ENCODE peak calls at places on chromosomes 4 and X, in nine cellular contexts. One of them, this sample, is unnamed. For H3K27me3, H3K4me1 and H3K36me3, the result is how much of the 10 kb centered on the place peaks cover.

GRCh38 chrX:131734621-131735020 is 190.7 kb downstream of the OR13H1 start:
- DNase-seq in stomach: peak
- DNase-seq in IMR-90: peak
- DNase-seq in ovary: peak
- DNase-seq in heart right ventricle: no peak
- DNase-seq in sigmoid colon: peak
- DNase-seq in thoracic aorta: no peak
- DNase-seq in mesenchymal stem cell: no peak
- DNase-seq in GM23248: no peak
- DNase-seq in this sample: peak

GRCh38 chr4:162839814-162840213 is 326.9 kb downstream of the NAF1 start:
- DNase-seq in stomach: no peak
- DNase-seq in IMR-90: no peak
- DNase-seq in ovary: no peak
- DNase-seq in heart right ventricle: no peak
- DNase-seq in sigmoid colon: no peak
- DNase-seq in thoracic aorta: no peak
- DNase-seq in mesenchymal stem cell: no peak
- DNase-seq in GM23248: no peak
- DNase-seq in this sample: no peak

GRCh38 chrX:54509401-54509800 is 13.4 kb upstream of the FGD1 start:
- DNase-seq in stomach: no peak
- DNase-seq in IMR-90: peak
- DNase-seq in ovary: no peak
- DNase-seq in heart right ventricle: no peak
- DNase-seq in sigmoid colon: no peak
- DNase-seq in thoracic aorta: no peak
- DNase-seq in mesenchymal stem cell: peak
- DNase-seq in GM23248: peak
- DNase-seq in this sample: no peak

GRCh38 chr4:48635310-48635709 is 144.8 kb downstream of the FRYL start:
- DNase-seq in stomach: no peak
- DNase-seq in IMR-90: peak
- DNase-seq in ovary: no peak
- DNase-seq in heart right ventricle: no peak
- DNase-seq in sigmoid colon: no peak
- DNase-seq in thoracic aorta: no peak
- DNase-seq in mesenchymal stem cell: peak
- DNase-seq in GM23248: peak
- DNase-seq in this sample: no peak

GRCh38 chr4:156290811-156291210 is 337.1 kb upstream of the CTSO start:
- DNase-seq in stomach: no peak
- DNase-seq in IMR-90: peak
- DNase-seq in ovary: no peak
- DNase-seq in heart right ventricle: no peak
- DNase-seq in sigmoid colon: no peak
- DNase-seq in thoracic aorta: no peak
- DNase-seq in mesenchymal stem cell: no peak
- DNase-seq in GM23248: peak
- DNase-seq in this sample: no peak

GRCh38 chr4:39823193-39823592 is 125.3 kb downstream of the UBE2K start:
- DNase-seq in stomach: no peak
- DNase-seq in IMR-90: peak
- DNase-seq in ovary: no peak
- DNase-seq in heart right ventricle: no peak
- DNase-seq in sigmoid colon: no peak
- DNase-seq in thoracic aorta: no peak
- DNase-seq in mesenchymal stem cell: peak
- DNase-seq in GM23248: peak
- DNase-seq in this sample: no peak

GRCh38 chr4:80201326-80202151 is 4.2 kb downstream of the PRDM8 start:
- DNase-seq in stomach: no peak
- DNase-seq in IMR-90: peak
- DNase-seq in ovary: peak
- DNase-seq in heart right ventricle: no peak
- DNase-seq in sigmoid colon: no peak
- DNase-seq in thoracic aorta: no peak
- DNase-seq in mesenchymal stem cell: peak
- DNase-seq in GM23248: peak
- DNase-seq in this sample: no peak

GRCh38 chrX:97065973-97066372 is 182.3 kb downstream of the RPA4 start:
- DNase-seq in stomach: no peak
- DNase-seq in IMR-90: peak
- DNase-seq in ovary: no peak
- DNase-seq in heart right ventricle: no peak
- DNase-seq in sigmoid colon: no peak
- DNase-seq in thoracic aorta: no peak
- DNase-seq in mesenchymal stem cell: peak
- DNase-seq in GM23248: peak
- DNase-seq in this sample: no peak

GRCh38 chrX:77003956-77004355 is 443.2 kb upstream of the FGF16 start:
- DNase-seq in stomach: no peak
- DNase-seq in IMR-90: no peak
- DNase-seq in ovary: no peak
- DNase-seq in heart right ventricle: no peak
- DNase-seq in sigmoid colon: no peak
- DNase-seq in thoracic aorta: no peak
- DNase-seq in mesenchymal stem cell: no peak
- DNase-seq in GM23248: peak
- DNase-seq in this sample: no peak

GRCh38 chr4:6560416-6561172 is 14.4 kb upstream of the MAN2B2 start:
- DNase-seq in stomach: no peak
- DNase-seq in IMR-90: peak
- DNase-seq in ovary: no peak
- DNase-seq in heart right ventricle: no peak
- DNase-seq in sigmoid colon: no peak
- DNase-seq in thoracic aorta: no peak
- DNase-seq in mesenchymal stem cell: no peak
- DNase-seq in GM23248: peak
- DNase-seq in this sample: no peak

GRCh38 chr4:6563935-6564645 is 10.9 kb upstream of the MAN2B2 start:
- DNase-seq in stomach: no peak
- DNase-seq in IMR-90: no peak
- DNase-seq in ovary: no peak
- DNase-seq in heart right ventricle: no peak
- DNase-seq in sigmoid colon: no peak
- DNase-seq in thoracic aorta: no peak
- DNase-seq in mesenchymal stem cell: no peak
- DNase-seq in GM23248: no peak
- DNase-seq in this sample: no peak

GRCh38 chr4:6561706-6562371 is 13.2 kb upstream of the MAN2B2 start:
- DNase-seq in stomach: no peak
- DNase-seq in IMR-90: no peak
- DNase-seq in ovary: no peak
- DNase-seq in heart right ventricle: no peak
- DNase-seq in sigmoid colon: no peak
- DNase-seq in thoracic aorta: no peak
- DNase-seq in mesenchymal stem cell: no peak
- DNase-seq in GM23248: peak
- DNase-seq in this sample: no peak

GRCh38 chr4:6562931-6563901 is 11.8 kb upstream of the MAN2B2 start:
- DNase-seq in stomach: no peak
- DNase-seq in IMR-90: no peak
- DNase-seq in ovary: no peak
- DNase-seq in heart right ventricle: no peak
- DNase-seq in sigmoid colon: no peak
- DNase-seq in thoracic aorta: no peak
- DNase-seq in mesenchymal stem cell: peak
- DNase-seq in GM23248: peak
- DNase-seq in this sample: no peak

DNA sequence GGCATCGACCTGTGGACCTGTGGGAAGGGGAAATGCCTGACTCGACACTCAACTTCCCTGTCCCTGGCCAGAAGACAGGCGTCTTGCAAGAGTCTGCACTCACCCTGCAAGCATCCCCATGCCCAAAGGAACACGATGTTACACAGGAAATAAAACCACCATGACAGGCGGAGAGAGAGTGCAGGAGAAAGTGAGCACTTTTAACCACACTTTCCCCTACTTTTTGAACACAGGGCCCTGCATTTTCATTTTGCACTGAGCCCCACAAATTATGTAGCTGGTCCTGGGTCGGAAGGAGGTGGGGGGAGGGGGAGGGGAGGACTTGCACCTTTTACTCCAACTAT is 13.8 kb upstream of the MAN2B2 start:
- DNase-seq in stomach: no peak
- DNase-seq in IMR-90: no peak
- DNase-seq in ovary: no peak
- DNase-seq in heart right ventricle: no peak
- DNase-seq in sigmoid colon: no peak
- DNase-seq in thoracic aorta: no peak
- DNase-seq in mesenchymal stem cell: no peak
- DNase-seq in GM23248: peak
- DNase-seq in this sample: no peak
- H3K27me3 ChIP-seq in stomach: half or more
- H3K27me3 ChIP-seq in IMR-90: half or more
- H3K27me3 ChIP-seq in ovary: under half
- H3K27me3 ChIP-seq in heart right ventricle: half or more
- H3K27me3 ChIP-seq in sigmoid colon: under half
- H3K27me3 ChIP-seq in thoracic aorta: under half
- H3K27me3 ChIP-seq in mesenchymal stem cell: half or more
- H3K27me3 ChIP-seq in GM23248: half or more
- H3K27me3 ChIP-seq in this sample: under half

GRCh38 chr4:7971881-7972500 is 32.3 kb upstream of the AFAP1 start:
- DNase-seq in stomach: no peak
- DNase-seq in IMR-90: no peak
- DNase-seq in ovary: no peak
- DNase-seq in heart right ventricle: no peak
- DNase-seq in sigmoid colon: no peak
- DNase-seq in thoracic aorta: no peak
- DNase-seq in mesenchymal stem cell: no peak
- DNase-seq in GM23248: peak
- DNase-seq in this sample: no peak

GRCh38 chr4:7976025-7976424 is 36.4 kb upstream of the AFAP1 start:
- DNase-seq in stomach: no peak
- DNase-seq in IMR-90: no peak
- DNase-seq in ovary: no peak
- DNase-seq in heart right ventricle: no peak
- DNase-seq in sigmoid colon: no peak
- DNase-seq in thoracic aorta: no peak
- DNase-seq in mesenchymal stem cell: no peak
- DNase-seq in GM23248: no peak
- DNase-seq in this sample: no peak

GRCh38 chr4:7974425-7974824 is 34.8 kb upstream of the AFAP1 start:
- DNase-seq in stomach: no peak
- DNase-seq in IMR-90: no peak
- DNase-seq in ovary: no peak
- DNase-seq in heart right ventricle: no peak
- DNase-seq in sigmoid colon: no peak
- DNase-seq in thoracic aorta: no peak
- DNase-seq in mesenchymal stem cell: no peak
- DNase-seq in GM23248: no peak
- DNase-seq in this sample: no peak

GRCh38 chr4:7971159-7971631 is 31.5 kb upstream of the AFAP1 start:
- DNase-seq in stomach: no peak
- DNase-seq in IMR-90: no peak
- DNase-seq in ovary: no peak
- DNase-seq in heart right ventricle: no peak
- DNase-seq in sigmoid colon: no peak
- DNase-seq in thoracic aorta: no peak
- DNase-seq in mesenchymal stem cell: no peak
- DNase-seq in GM23248: no peak
- DNase-seq in this sample: no peak

DNA sequence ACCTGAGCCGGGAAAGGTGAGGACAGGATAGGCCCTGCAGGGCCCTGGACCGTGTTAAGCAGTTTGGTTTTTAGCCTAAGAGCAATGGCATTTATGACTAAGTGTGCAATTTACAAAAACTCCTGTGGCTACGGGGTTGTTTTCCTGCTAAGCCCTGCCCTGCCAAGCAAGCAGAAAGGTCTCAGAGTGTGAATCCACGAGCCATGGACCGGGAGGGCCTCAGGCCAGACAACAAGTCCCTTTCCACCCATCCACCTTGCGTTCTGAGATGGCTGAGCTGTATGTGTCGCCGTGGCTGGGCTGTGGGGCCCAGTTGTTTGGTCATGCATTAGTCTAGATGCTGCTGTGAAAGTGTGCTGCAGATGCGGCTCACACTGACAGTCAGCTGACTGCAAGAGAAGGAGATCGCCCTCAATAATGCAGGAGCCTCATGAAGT is 33.9 kb upstream of the AFAP1 start:
- DNase-seq in stomach: no peak
- DNase-seq in IMR-90: peak
- DNase-seq in ovary: no peak
- DNase-seq in heart right ventricle: no peak
- DNase-seq in sigmoid colon: no peak
- DNase-seq in thoracic aorta: no peak
- DNase-seq in mesenchymal stem cell: peak
- DNase-seq in GM23248: peak
- DNase-seq in this sample: no peak
- H3K4me1 ChIP-seq in stomach: half or more
- H3K4me1 ChIP-seq in IMR-90: under half
- H3K4me1 ChIP-seq in ovary: under half
- H3K4me1 ChIP-seq in heart right ventricle: under half
- H3K4me1 ChIP-seq in sigmoid colon: under half
- H3K4me1 ChIP-seq in thoracic aorta: under half
- H3K4me1 ChIP-seq in mesenchymal stem cell: under half
- H3K4me1 ChIP-seq in GM23248: under half
- H3K4me1 ChIP-seq in this sample: under half

GRCh38 chr4:851701-852430 is 25.9 kb upstream of the CPLX1 start:
- DNase-seq in stomach: no peak
- DNase-seq in IMR-90: no peak
- DNase-seq in ovary: no peak
- DNase-seq in heart right ventricle: no peak
- DNase-seq in sigmoid colon: no peak
- DNase-seq in thoracic aorta: no peak
- DNase-seq in mesenchymal stem cell: no peak
- DNase-seq in GM23248: no peak
- DNase-seq in this sample: no peak
- H3K36me3 ChIP-seq in stomach: half or more
- H3K36me3 ChIP-seq in IMR-90: half or more
- H3K36me3 ChIP-seq in ovary: under half
- H3K36me3 ChIP-seq in heart right ventricle: under half
- H3K36me3 ChIP-seq in sigmoid colon: under half
- H3K36me3 ChIP-seq in thoracic aorta: under half
- H3K36me3 ChIP-seq in mesenchymal stem cell: half or more
- H3K36me3 ChIP-seq in GM23248: under half
- H3K36me3 ChIP-seq in this sample: half or more

GRCh38 chrX:145727476-145727875 is 90.2 kb upstream of the SLITRK2 start:
- DNase-seq in stomach: no peak
- DNase-seq in IMR-90: no peak
- DNase-seq in ovary: no peak
- DNase-seq in heart right ventricle: no peak
- DNase-seq in sigmoid colon: no peak
- DNase-seq in thoracic aorta: no peak
- DNase-seq in mesenchymal stem cell: no peak
- DNase-seq in GM23248: no peak
- DNase-seq in this sample: no peak

GRCh38 chrX:145735036-145735435 is 82.6 kb upstream of the SLITRK2 start:
- DNase-seq in stomach: no peak
- DNase-seq in IMR-90: no peak
- DNase-seq in ovary: no peak
- DNase-seq in heart right ventricle: no peak
- DNase-seq in sigmoid colon: no peak
- DNase-seq in thoracic aorta: no peak
- DNase-seq in mesenchymal stem cell: no peak
- DNase-seq in GM23248: no peak
- DNase-seq in this sample: no peak

DNA sequence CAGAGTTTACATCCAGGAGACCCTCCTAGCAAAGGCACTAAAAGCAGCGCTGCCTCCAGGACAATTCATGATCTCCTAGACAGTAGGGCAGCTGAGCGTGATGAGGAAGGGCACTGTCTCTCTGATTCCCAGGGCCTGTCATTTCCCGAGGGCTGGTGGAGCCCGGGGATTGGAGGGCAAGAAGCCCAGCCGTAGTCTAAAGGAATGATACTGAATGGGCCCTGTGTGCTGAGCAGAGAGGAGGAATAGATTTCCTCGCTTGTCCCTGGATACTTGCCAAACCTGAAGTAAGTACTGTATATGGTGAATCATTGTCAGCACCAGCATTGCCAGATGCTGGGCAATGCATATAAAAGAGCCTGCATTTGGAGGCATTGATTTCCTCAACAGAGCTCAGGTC is 88.0 kb upstream of the SLITRK2 start:
- DNase-seq in stomach: no peak
- DNase-seq in IMR-90: no peak
- DNase-seq in ovary: no peak
- DNase-seq in heart right ventricle: no peak
- DNase-seq in sigmoid colon: no peak
- DNase-seq in thoracic aorta: no peak
- DNase-seq in mesenchymal stem cell: no peak
- DNase-seq in GM23248: no peak
- DNase-seq in this sample: no peak
- H3K27me3 ChIP-seq in stomach: under half
- H3K27me3 ChIP-seq in IMR-90: under half
- H3K27me3 ChIP-seq in ovary: under half
- H3K27me3 ChIP-seq in heart right ventricle: under half
- H3K27me3 ChIP-seq in sigmoid colon: under half
- H3K27me3 ChIP-seq in thoracic aorta: under half
- H3K27me3 ChIP-seq in mesenchymal stem cell: under half
- H3K27me3 ChIP-seq in GM23248: under half
- H3K27me3 ChIP-seq in this sample: under half